ENCODE peak calls at places on chromosome 21, in eight cellular contexts. One of them, this sample, is unnamed.

GRCh38 chr21:31108969-31109368 is 70.7 kb upstream of the KRTAP19-8 start:
- DNase-seq in psoas muscle: no peak
- DNase-seq in SW480: no peak
- DNase-seq in stimulated activated CD8-positive, alpha-beta memory T cell treated with anti-CD3 and anti-CD28 coated beads, Interleukin-4, amount 100 ng/mL, for 1 hour: no peak
- DNase-seq in lung microvascular endothelial cell: no peak
- DNase-seq in small intestine: no peak
- DNase-seq in ovary: no peak
- DNase-seq in NCI-H2107: no peak
- DNase-seq in this sample: no peak

GRCh38 chr21:46110499-46111192 is 12.7 kb downstream of the COL6A2 start:
- DNase-seq in psoas muscle: peak
- DNase-seq in ovary: peak
- DNase-seq in stimulated activated CD8-positive, alpha-beta memory T cell treated with anti-CD3 and anti-CD28 coated beads, Interleukin-4, amount 100 ng/mL, for 1 hour: no peak
- DNase-seq in small intestine: no peak
- DNase-seq in SW480: no peak
- DNase-seq in NCI-H2107: no peak
- DNase-seq in lung microvascular endothelial cell: no peak
- DNase-seq in this sample: peak

GRCh38 chr21:17925900-17926299 is 106.7 kb upstream of the C21orf91 start:
- DNase-seq in lung microvascular endothelial cell: peak
- DNase-seq in psoas muscle: no peak
- DNase-seq in NCI-H2107: no peak
- DNase-seq in stimulated activated CD8-positive, alpha-beta memory T cell treated with anti-CD3 and anti-CD28 coated beads, Interleukin-4, amount 100 ng/mL, for 1 hour: no peak
- DNase-seq in SW480: peak
- DNase-seq in ovary: no peak
- DNase-seq in small intestine: no peak
- DNase-seq in this sample: no peak

GRCh38 chr21:28632718-28633408 is 359.8 kb downstream of the LTN1 start:
- DNase-seq in lung microvascular endothelial cell: peak
- DNase-seq in ovary: no peak
- DNase-seq in SW480: no peak
- DNase-seq in NCI-H2107: no peak
- DNase-seq in small intestine: no peak
- DNase-seq in psoas muscle: no peak
- DNase-seq in stimulated activated CD8-positive, alpha-beta memory T cell treated with anti-CD3 and anti-CD28 coated beads, Interleukin-4, amount 100 ng/mL, for 1 hour: no peak
- DNase-seq in this sample: no peak

GRCh38 chr21:32994305-32994704 is 31.4 kb upstream of the OLIG2 start:
- DNase-seq in ovary: no peak
- DNase-seq in NCI-H2107: no peak
- DNase-seq in stimulated activated CD8-positive, alpha-beta memory T cell treated with anti-CD3 and anti-CD28 coated beads, Interleukin-4, amount 100 ng/mL, for 1 hour: no peak
- DNase-seq in lung microvascular endothelial cell: peak
- DNase-seq in SW480: peak
- DNase-seq in psoas muscle: no peak
- DNase-seq in small intestine: no peak
- DNase-seq in this sample: no peak

GRCh38 chr21:44074315-44074958 is 32.8 kb upstream of the PWP2 start:
- DNase-seq in NCI-H2107: no peak
- DNase-seq in lung microvascular endothelial cell: no peak
- DNase-seq in SW480: no peak
- DNase-seq in small intestine: no peak
- DNase-seq in ovary: no peak
- DNase-seq in psoas muscle: no peak
- DNase-seq in stimulated activated CD8-positive, alpha-beta memory T cell treated with anti-CD3 and anti-CD28 coated beads, Interleukin-4, amount 100 ng/mL, for 1 hour: no peak
- DNase-seq in this sample: no peak

GRCh38 chr21:43727571-43728466 is 8.9 kb downstream of the PDXK start:
- DNase-seq in lung microvascular endothelial cell: no peak
- DNase-seq in psoas muscle: peak
- DNase-seq in NCI-H2107: no peak
- DNase-seq in ovary: peak
- DNase-seq in SW480: peak
- DNase-seq in stimulated activated CD8-positive, alpha-beta memory T cell treated with anti-CD3 and anti-CD28 coated beads, Interleukin-4, amount 100 ng/mL, for 1 hour: no peak
- DNase-seq in small intestine: peak
- DNase-seq in this sample: no peak

GRCh38 chr21:39400173-39400572 is 45.4 kb downstream of the LCA5L start:
- DNase-seq in lung microvascular endothelial cell: no peak
- DNase-seq in NCI-H2107: no peak
- DNase-seq in small intestine: no peak
- DNase-seq in psoas muscle: no peak
- DNase-seq in ovary: no peak
- DNase-seq in stimulated activated CD8-positive, alpha-beta memory T cell treated with anti-CD3 and anti-CD28 coated beads, Interleukin-4, amount 100 ng/mL, for 1 hour: no peak
- DNase-seq in SW480: no peak
- DNase-seq in this sample: no peak

GRCh38 chr21:15275615-15276228 is 210.9 kb upstream of the NRIP1 start:
- DNase-seq in psoas muscle: no peak
- DNase-seq in SW480: no peak
- DNase-seq in lung microvascular endothelial cell: no peak
- DNase-seq in small intestine: no peak
- DNase-seq in ovary: no peak
- DNase-seq in stimulated activated CD8-positive, alpha-beta memory T cell treated with anti-CD3 and anti-CD28 coated beads, Interleukin-4, amount 100 ng/mL, for 1 hour: no peak
- DNase-seq in NCI-H2107: no peak
- DNase-seq in this sample: no peak

GRCh38 chr21:26881504-26882228 is 36.5 kb upstream of the ADAMTS1 start:
- DNase-seq in SW480: peak
- DNase-seq in psoas muscle: no peak
- DNase-seq in small intestine: no peak
- DNase-seq in stimulated activated CD8-positive, alpha-beta memory T cell treated with anti-CD3 and anti-CD28 coated beads, Interleukin-4, amount 100 ng/mL, for 1 hour: no peak
- DNase-seq in ovary: no peak
- DNase-seq in lung microvascular endothelial cell: peak
- DNase-seq in NCI-H2107: no peak
- DNase-seq in this sample: no peak

GRCh38 chr21:37207441-37208009 is 59.6 kb downstream of the VPS26C start:
- DNase-seq in small intestine: peak
- DNase-seq in lung microvascular endothelial cell: peak
- DNase-seq in stimulated activated CD8-positive, alpha-beta memory T cell treated with anti-CD3 and anti-CD28 coated beads, Interleukin-4, amount 100 ng/mL, for 1 hour: no peak
- DNase-seq in ovary: no peak
- DNase-seq in SW480: peak
- DNase-seq in NCI-H2107: peak
- DNase-seq in psoas muscle: peak
- DNase-seq in this sample: no peak

GRCh38 chr21:44713846-44714245 is 2.5 kb upstream of the TSPEAR start:
- DNase-seq in ovary: no peak
- DNase-seq in stimulated activated CD8-positive, alpha-beta memory T cell treated with anti-CD3 and anti-CD28 coated beads, Interleukin-4, amount 100 ng/mL, for 1 hour: no peak
- DNase-seq in SW480: no peak
- DNase-seq in NCI-H2107: no peak
- DNase-seq in lung microvascular endothelial cell: no peak
- DNase-seq in psoas muscle: no peak
- DNase-seq in small intestine: no peak
- DNase-seq in this sample: no peak

GRCh38 chr21:40936771-40937261 is 89.9 kb upstream of the DSCAM start:
- DNase-seq in ovary: no peak
- DNase-seq in small intestine: no peak
- DNase-seq in NCI-H2107: no peak
- DNase-seq in SW480: no peak
- DNase-seq in lung microvascular endothelial cell: no peak
- DNase-seq in psoas muscle: peak
- DNase-seq in stimulated activated CD8-positive, alpha-beta memory T cell treated with anti-CD3 and anti-CD28 coated beads, Interleukin-4, amount 100 ng/mL, for 1 hour: no peak
- DNase-seq in this sample: no peak

GRCh38 chr21:39644069-39644468 is 31.3 kb downstream of the B3GALT5 start:
- DNase-seq in ovary: no peak
- DNase-seq in psoas muscle: no peak
- DNase-seq in small intestine: peak
- DNase-seq in NCI-H2107: no peak
- DNase-seq in lung microvascular endothelial cell: no peak
- DNase-seq in stimulated activated CD8-positive, alpha-beta memory T cell treated with anti-CD3 and anti-CD28 coated beads, Interleukin-4, amount 100 ng/mL, for 1 hour: no peak
- DNase-seq in SW480: no peak
- DNase-seq in this sample: no peak

GRCh38 chr21:39681257-39681656 is 63.7 kb upstream of the IGSF5 start:
- DNase-seq in lung microvascular endothelial cell: no peak
- DNase-seq in small intestine: no peak
- DNase-seq in ovary: no peak
- DNase-seq in stimulated activated CD8-positive, alpha-beta memory T cell treated with anti-CD3 and anti-CD28 coated beads, Interleukin-4, amount 100 ng/mL, for 1 hour: no peak
- DNase-seq in SW480: no peak
- DNase-seq in psoas muscle: no peak
- DNase-seq in NCI-H2107: no peak
- DNase-seq in this sample: no peak

GRCh38 chr21:42747746-42748351 is 94.4 kb downstream of the PDE9A start:
- DNase-seq in SW480: no peak
- DNase-seq in stimulated activated CD8-positive, alpha-beta memory T cell treated with anti-CD3 and anti-CD28 coated beads, Interleukin-4, amount 100 ng/mL, for 1 hour: no peak
- DNase-seq in lung microvascular endothelial cell: no peak
- DNase-seq in psoas muscle: no peak
- DNase-seq in ovary: no peak
- DNase-seq in NCI-H2107: no peak
- DNase-seq in small intestine: no peak
- DNase-seq in this sample: no peak

GRCh38 chr21:29130234-29130993 is at the start of gene MAP3K7CL:
- DNase-seq in NCI-H2107: peak
- DNase-seq in psoas muscle: peak
- DNase-seq in SW480: no peak
- DNase-seq in stimulated activated CD8-positive, alpha-beta memory T cell treated with anti-CD3 and anti-CD28 coated beads, Interleukin-4, amount 100 ng/mL, for 1 hour: no peak
- DNase-seq in ovary: no peak
- DNase-seq in small intestine: no peak
- DNase-seq in lung microvascular endothelial cell: no peak
- DNase-seq in this sample: no peak

GRCh38 chr21:46084041-46084561 is 13.8 kb upstream of the COL6A2 start:
- DNase-seq in psoas muscle: no peak
- DNase-seq in SW480: no peak
- DNase-seq in stimulated activated CD8-positive, alpha-beta memory T cell treated with anti-CD3 and anti-CD28 coated beads, Interleukin-4, amount 100 ng/mL, for 1 hour: no peak
- DNase-seq in lung microvascular endothelial cell: no peak
- DNase-seq in ovary: peak
- DNase-seq in NCI-H2107: no peak
- DNase-seq in small intestine: no peak
- DNase-seq in this sample: no peak

GRCh38 chr21:45927032-45927431 is 54.5 kb upstream of the COL6A1 start:
- DNase-seq in SW480: no peak
- DNase-seq in psoas muscle: no peak
- DNase-seq in stimulated activated CD8-positive, alpha-beta memory T cell treated with anti-CD3 and anti-CD28 coated beads, Interleukin-4, amount 100 ng/mL, for 1 hour: no peak
- DNase-seq in small intestine: no peak
- DNase-seq in ovary: no peak
- DNase-seq in NCI-H2107: no peak
- DNase-seq in lung microvascular endothelial cell: no peak
- DNase-seq in this sample: no peak

GRCh38 chr21:32185726-32186125 is 93.1 kb downstream of the MIS18A start:
- DNase-seq in stimulated activated CD8-positive, alpha-beta memory T cell treated with anti-CD3 and anti-CD28 coated beads, Interleukin-4, amount 100 ng/mL, for 1 hour: no peak
- DNase-seq in lung microvascular endothelial cell: no peak
- DNase-seq in NCI-H2107: no peak
- DNase-seq in psoas muscle: no peak
- DNase-seq in small intestine: no peak
- DNase-seq in ovary: no peak
- DNase-seq in SW480: no peak
- DNase-seq in this sample: no peak

GRCh38 chr21:27244796-27245195 is 277.9 kb upstream of the ADAMTS5 start:
- DNase-seq in ovary: no peak
- DNase-seq in NCI-H2107: no peak
- DNase-seq in lung microvascular endothelial cell: no peak
- DNase-seq in stimulated activated CD8-positive, alpha-beta memory T cell treated with anti-CD3 and anti-CD28 coated beads, Interleukin-4, amount 100 ng/mL, for 1 hour: no peak
- DNase-seq in small intestine: no peak
- DNase-seq in SW480: no peak
- DNase-seq in psoas muscle: no peak
- DNase-seq in this sample: no peak

GRCh38 chr21:46350981-46351380 is 27.0 kb downstream of the PCNT start:
- DNase-seq in ovary: no peak
- DNase-seq in stimulated activated CD8-positive, alpha-beta memory T cell treated with anti-CD3 and anti-CD28 coated beads, Interleukin-4, amount 100 ng/mL, for 1 hour: no peak
- DNase-seq in lung microvascular endothelial cell: no peak
- DNase-seq in NCI-H2107: no peak
- DNase-seq in SW480: no peak
- DNase-seq in psoas muscle: no peak
- DNase-seq in small intestine: no peak
- DNase-seq in this sample: no peak

GRCh38 chr21:26170471-26171309 is at the start of gene APP:
- DNase-seq in stimulated activated CD8-positive, alpha-beta memory T cell treated with anti-CD3 and anti-CD28 coated beads, Interleukin-4, amount 100 ng/mL, for 1 hour: peak
- DNase-seq in lung microvascular endothelial cell: peak
- DNase-seq in small intestine: peak
- DNase-seq in NCI-H2107: peak
- DNase-seq in psoas muscle: peak
- DNase-seq in SW480: peak
- DNase-seq in ovary: peak
- DNase-seq in this sample: peak

GRCh38 chr21:45142469-45142868 is 68.1 kb downstream of the ADARB1 start:
- DNase-seq in lung microvascular endothelial cell: peak
- DNase-seq in NCI-H2107: no peak
- DNase-seq in ovary: no peak
- DNase-seq in small intestine: no peak
- DNase-seq in SW480: peak
- DNase-seq in psoas muscle: peak
- DNase-seq in stimulated activated CD8-positive, alpha-beta memory T cell treated with anti-CD3 and anti-CD28 coated beads, Interleukin-4, amount 100 ng/mL, for 1 hour: no peak
- DNase-seq in this sample: no peak

GRCh38 chr21:45305831-45306230 is 18.1 kb upstream of the POFUT2 start:
- DNase-seq in stimulated activated CD8-positive, alpha-beta memory T cell treated with anti-CD3 and anti-CD28 coated beads, Interleukin-4, amount 100 ng/mL, for 1 hour: no peak
- DNase-seq in SW480: no peak
- DNase-seq in psoas muscle: no peak
- DNase-seq in ovary: peak
- DNase-seq in lung microvascular endothelial cell: no peak
- DNase-seq in small intestine: no peak
- DNase-seq in NCI-H2107: no peak
- DNase-seq in this sample: no peak

GRCh38 chr21:36125513-36126121 is 9.3 kb upstream of the CBR3 start:
- DNase-seq in NCI-H2107: peak
- DNase-seq in SW480: peak
- DNase-seq in lung microvascular endothelial cell: peak
- DNase-seq in ovary: peak
- DNase-seq in small intestine: peak
- DNase-seq in stimulated activated CD8-positive, alpha-beta memory T cell treated with anti-CD3 and anti-CD28 coated beads, Interleukin-4, amount 100 ng/mL, for 1 hour: peak
- DNase-seq in psoas muscle: peak
- DNase-seq in this sample: peak

GRCh38 chr21:28540514-28540913 is 452.2 kb downstream of the LTN1 start:
- DNase-seq in lung microvascular endothelial cell: peak
- DNase-seq in ovary: no peak
- DNase-seq in small intestine: no peak
- DNase-seq in psoas muscle: no peak
- DNase-seq in SW480: no peak
- DNase-seq in NCI-H2107: no peak
- DNase-seq in stimulated activated CD8-positive, alpha-beta memory T cell treated with anti-CD3 and anti-CD28 coated beads, Interleukin-4, amount 100 ng/mL, for 1 hour: no peak
- DNase-seq in this sample: no peak

GRCh38 chr21:40165212-40165611 is 298.0 kb downstream of the PCP4 start:
- DNase-seq in NCI-H2107: no peak
- DNase-seq in SW480: no peak
- DNase-seq in psoas muscle: no peak
- DNase-seq in stimulated activated CD8-positive, alpha-beta memory T cell treated with anti-CD3 and anti-CD28 coated beads, Interleukin-4, amount 100 ng/mL, for 1 hour: no peak
- DNase-seq in lung microvascular endothelial cell: no peak
- DNase-seq in small intestine: no peak
- DNase-seq in ovary: no peak
- DNase-seq in this sample: no peak

GRCh38 chr21:41128981-41129380 is 39.0 kb upstream of the BACE2 start:
- DNase-seq in ovary: no peak
- DNase-seq in lung microvascular endothelial cell: no peak
- DNase-seq in stimulated activated CD8-positive, alpha-beta memory T cell treated with anti-CD3 and anti-CD28 coated beads, Interleukin-4, amount 100 ng/mL, for 1 hour: no peak
- DNase-seq in small intestine: no peak
- DNase-seq in SW480: no peak
- DNase-seq in psoas muscle: no peak
- DNase-seq in NCI-H2107: no peak
- DNase-seq in this sample: no peak

GRCh38 chr21:41664881-41665765 is 101.7 kb downstream of the RIPK4 start:
- DNase-seq in ovary: no peak
- DNase-seq in small intestine: peak
- DNase-seq in NCI-H2107: no peak
- DNase-seq in stimulated activated CD8-positive, alpha-beta memory T cell treated with anti-CD3 and anti-CD28 coated beads, Interleukin-4, amount 100 ng/mL, for 1 hour: no peak
- DNase-seq in SW480: no peak
- DNase-seq in psoas muscle: no peak
- DNase-seq in lung microvascular endothelial cell: peak
- DNase-seq in this sample: no peak

GRCh38 chr21:20729376-20729775 is 268.8 kb upstream of the NCAM2 start:
- DNase-seq in ovary: no peak
- DNase-seq in lung microvascular endothelial cell: no peak
- DNase-seq in psoas muscle: no peak
- DNase-seq in small intestine: no peak
- DNase-seq in SW480: no peak
- DNase-seq in stimulated activated CD8-positive, alpha-beta memory T cell treated with anti-CD3 and anti-CD28 coated beads, Interleukin-4, amount 100 ng/mL, for 1 hour: no peak
- DNase-seq in NCI-H2107: no peak
- DNase-seq in this sample: no peak

GRCh38 chr21:40841524-40842196 is 5.3 kb downstream of the DSCAM start:
- DNase-seq in small intestine: peak
- DNase-seq in psoas muscle: no peak
- DNase-seq in SW480: no peak
- DNase-seq in stimulated activated CD8-positive, alpha-beta memory T cell treated with anti-CD3 and anti-CD28 coated beads, Interleukin-4, amount 100 ng/mL, for 1 hour: no peak
- DNase-seq in ovary: no peak
- DNase-seq in NCI-H2107: peak
- DNase-seq in lung microvascular endothelial cell: no peak
- DNase-seq in this sample: no peak

GRCh38 chr21:17789660-17790059 is 29.5 kb downstream of the C21orf91 start:
- DNase-seq in psoas muscle: no peak
- DNase-seq in ovary: no peak
- DNase-seq in SW480: no peak
- DNase-seq in stimulated activated CD8-positive, alpha-beta memory T cell treated with anti-CD3 and anti-CD28 coated beads, Interleukin-4, amount 100 ng/mL, for 1 hour: no peak
- DNase-seq in lung microvascular endothelial cell: no peak
- DNase-seq in NCI-H2107: no peak
- DNase-seq in small intestine: no peak
- DNase-seq in this sample: no peak

GRCh38 chr21:27759091-27759659 is 792.3 kb upstream of the ADAMTS5 start:
- DNase-seq in NCI-H2107: no peak
- DNase-seq in psoas muscle: no peak
- DNase-seq in lung microvascular endothelial cell: peak
- DNase-seq in ovary: no peak
- DNase-seq in stimulated activated CD8-positive, alpha-beta memory T cell treated with anti-CD3 and anti-CD28 coated beads, Interleukin-4, amount 100 ng/mL, for 1 hour: no peak
- DNase-seq in small intestine: peak
- DNase-seq in SW480: no peak
- DNase-seq in this sample: no peak